ENCODE peak calls at places on chromosome 12, in four cellular contexts. One of them, this sample, is unnamed.

GRCh38 chr12:16112626-16113560 is 164.6 kb downstream of the SLC15A5 start:
- DNase-seq in K562: no peak
- DNase-seq in HepG2: no peak
- DNase-seq in A549: no peak
- DNase-seq in this sample: no peak

GRCh38 chr12:14384783-14385638 is 19.5 kb downstream of the ATF7IP start:
- DNase-seq in K562: peak
- DNase-seq in HepG2: peak
- DNase-seq in A549: peak
- DNase-seq in this sample: peak

GRCh38 chr12:72297666-72298065 is 25.5 kb downstream of the TRHDE start:
- DNase-seq in K562: no peak
- DNase-seq in HepG2: no peak
- DNase-seq in A549: no peak
- DNase-seq in this sample: no peak

GRCh38 chr12:92398565-92399309 is 253.1 kb upstream of the BTG1 start:
- DNase-seq in K562: no peak
- DNase-seq in HepG2: no peak
- DNase-seq in A549: no peak
- DNase-seq in this sample: no peak

GRCh38 chr12:19689226-19689625 is 249.9 kb downstream of the AEBP2 start:
- DNase-seq in HepG2: no peak
- DNase-seq in A549: no peak
- DNase-seq in K562: no peak
- DNase-seq in this sample: no peak

GRCh38 chr12:97276198-97276580 is 186.4 kb upstream of the RMST start:
- DNase-seq in K562: no peak
- DNase-seq in HepG2: no peak
- DNase-seq in A549: no peak
- DNase-seq in this sample: no peak

GRCh38 chr12:89084751-89085150 is 267.6 kb downstream of the DUSP6 start:
- DNase-seq in HepG2: no peak
- DNase-seq in K562: no peak
- DNase-seq in A549: no peak
- DNase-seq in this sample: no peak

GRCh38 chr12:116123511-116124258 is 153.8 kb downstream of the MED13L start:
- DNase-seq in K562: peak
- DNase-seq in A549: no peak
- DNase-seq in HepG2: no peak
- DNase-seq in this sample: no peak

GRCh38 chr12:1630081-1630826 is 1.2 kb downstream of the WNT5B start:
- DNase-seq in K562: no peak
- DNase-seq in HepG2: no peak
- DNase-seq in A549: peak
- DNase-seq in this sample: no peak
- TF ChIP-seq POLR2AphosphoS2 in K562: no peak
- TF ChIP-seq POLR2AphosphoS2 in HepG2: no peak
- TF ChIP-seq POLR2AphosphoS2 in A549: no peak
- TF ChIP-seq POLR2AphosphoS2 in this sample: no peak

DNA sequence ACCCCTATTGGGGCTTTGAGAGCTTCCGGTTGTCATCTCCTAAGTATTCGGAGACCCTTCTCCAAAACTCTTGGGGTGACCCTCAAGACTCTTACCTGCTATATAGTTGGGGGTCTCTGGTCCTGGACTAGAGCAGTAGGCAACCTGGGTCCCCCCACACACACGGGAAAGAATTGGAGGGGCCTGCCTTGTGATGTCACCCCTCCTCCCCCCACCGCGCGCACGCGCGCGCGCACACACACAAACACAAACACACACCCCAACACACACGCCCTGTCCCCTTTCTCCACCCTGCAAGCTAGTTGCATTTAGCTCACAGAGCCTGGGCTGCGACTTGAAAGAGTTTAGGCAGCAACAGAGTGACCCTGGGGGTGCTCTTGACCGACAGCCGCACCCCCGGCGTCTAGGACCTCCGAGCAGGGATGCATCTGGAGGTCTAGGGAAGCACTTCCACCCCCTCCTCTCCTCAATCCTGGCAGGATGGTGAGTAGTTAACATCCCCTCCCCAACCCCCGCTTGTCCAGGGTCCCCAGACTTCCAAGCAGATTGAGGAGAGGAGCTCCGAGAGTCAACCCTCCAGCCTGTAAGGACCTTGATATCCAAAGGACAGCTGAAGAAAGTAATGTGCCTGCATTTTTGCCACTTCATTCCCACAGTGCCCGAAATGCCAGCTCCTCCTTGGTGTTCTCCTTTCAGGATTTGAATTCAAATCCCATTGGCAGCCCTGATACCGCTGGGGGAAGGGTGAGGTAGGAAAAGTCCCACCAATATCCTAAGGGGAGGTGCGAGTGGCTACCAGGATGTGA is 1.4 kb upstream of the DNAJC14 start:
- DNase-seq in K562: peak
- DNase-seq in A549: peak
- DNase-seq in HepG2: peak
- DNase-seq in this sample: no peak
- TF ChIP-seq POLR2AphosphoS2 in K562: no peak
- TF ChIP-seq POLR2AphosphoS2 in A549: no peak
- TF ChIP-seq POLR2AphosphoS2 in HepG2: no peak
- TF ChIP-seq POLR2AphosphoS2 in this sample: no peak

GRCh38 chr12:22543246-22544037 is 900 bp downstream of the C2CD5 start:
- DNase-seq in A549: no peak
- DNase-seq in HepG2: peak
- DNase-seq in K562: peak
- DNase-seq in this sample: peak
- TF ChIP-seq POLR2AphosphoS2 in A549: no peak
- TF ChIP-seq POLR2AphosphoS2 in HepG2: no peak
- TF ChIP-seq POLR2AphosphoS2 in K562: no peak
- TF ChIP-seq POLR2AphosphoS2 in this sample: no peak

GRCh38 chr12:121801601-121802484 is 2.0 kb upstream of the SETD1B start:
- DNase-seq in A549: no peak
- DNase-seq in K562: no peak
- DNase-seq in HepG2: no peak
- DNase-seq in this sample: no peak
- TF ChIP-seq POLR2AphosphoS2 in A549: no peak
- TF ChIP-seq POLR2AphosphoS2 in K562: no peak
- TF ChIP-seq POLR2AphosphoS2 in HepG2: no peak
- TF ChIP-seq POLR2AphosphoS2 in this sample: peak